ENCODE peak calls at places on chromosomes 2 and 18, in nine cellular contexts. T is PC-3, O is mucosa of descending colon, D is tibial nerve, S is transverse colon, Y is thoracic aorta, R is RWPE2, I is lung, F is neural progenitor cell. E is an unnamed sample.
A peak's percentile ranks its signal among the peaks of the same experiment; 100 is the strongest.

GRCh38 chr2:55031505-55031904 is 18.7 kb downstream of the RTN4 start:
- DNase-seq in T (no peak), O (no peak), D (no peak), S (no peak), Y (no peak), R (no peak), I (no peak), F (no peak), E (no peak)

GRCh38 chr2:75512455-75513212 is 48.1 kb downstream of the EVA1A start:
- DNase-seq in T (no peak), O (no peak), D (no peak), S (no peak), Y (no peak), R (no peak), I (no peak), F (no peak), E (no peak)

GRCh38 chr2:1716441-1716840 is 27.9 kb downstream of the PXDN start:
- DNase-seq in T (no peak), O (no peak), D (no peak), S (no peak), Y (no peak), R (no peak), I (no peak), F (no peak), E (no peak)

GRCh38 chr2:121530210-121530562 is 494 bp upstream of the RNU4ATAC start:
- DNase-seq in T (peak; percentile 67), O (no peak), D (no peak), S (peak; percentile 75), Y (peak; percentile 22), R (peak; percentile 84), I (peak; percentile 74), F (peak; percentile 78), E (no peak)

GRCh38 chr2:234555161-234555560 is 58.3 kb upstream of the ARL4C start:
- DNase-seq in T (no peak), O (no peak), D (no peak), S (no peak), Y (no peak), R (no peak), I (no peak), F (no peak), E (no peak)

GRCh38 chr2:39996653-39997080 is 217.6 kb upstream of the THUMPD2 start:
- DNase-seq in T (peak; percentile 85), O (no peak), D (no peak), S (no peak), Y (no peak), R (no peak), I (no peak), F (no peak), E (no peak)

GRCh38 chr2:120389036-120389391 is 43.1 kb downstream of the INHBB start:
- DNase-seq in T (no peak), O (no peak), D (no peak), S (peak; percentile 2), Y (no peak), R (peak; percentile 48), I (no peak), F (no peak), E (no peak)

GRCh38 chr2:240630771-240631560 is 5.7 kb downstream of the GPR35 start:
- DNase-seq in T (no peak), O (no peak), D (no peak), S (no peak), Y (no peak), R (no peak), I (no peak), F (no peak), E (no peak)

GRCh38 chr18:75324686-75325257 is 102.7 kb downstream of the SMIM21 start:
- DNase-seq in T (no peak), O (no peak), D (no peak), S (no peak), Y (no peak), R (no peak), I (no peak), F (no peak), E (no peak)

GRCh38 chr2:134452042-134452733 is 198.3 kb downstream of the MGAT5 start:
- DNase-seq in T (no peak), O (no peak), D (no peak), S (no peak), Y (no peak), R (no peak), I (no peak), F (no peak), E (no peak)

GRCh38 chr2:232235716-232236115 is 142.8 kb upstream of the ALPP start:
- DNase-seq in T (no peak), O (peak; percentile 18), D (no peak), S (no peak), Y (no peak), R (no peak), I (no peak), F (peak; percentile 70), E (peak; percentile 32)

GRCh38 chr2:166417669-166418068 is 41.9 kb upstream of the SCN9A start:
- DNase-seq in T (peak; percentile 72), O (peak; percentile 7), D (no peak), S (no peak), Y (no peak), R (no peak), I (no peak), F (peak; percentile 21), E (no peak)

DNA sequence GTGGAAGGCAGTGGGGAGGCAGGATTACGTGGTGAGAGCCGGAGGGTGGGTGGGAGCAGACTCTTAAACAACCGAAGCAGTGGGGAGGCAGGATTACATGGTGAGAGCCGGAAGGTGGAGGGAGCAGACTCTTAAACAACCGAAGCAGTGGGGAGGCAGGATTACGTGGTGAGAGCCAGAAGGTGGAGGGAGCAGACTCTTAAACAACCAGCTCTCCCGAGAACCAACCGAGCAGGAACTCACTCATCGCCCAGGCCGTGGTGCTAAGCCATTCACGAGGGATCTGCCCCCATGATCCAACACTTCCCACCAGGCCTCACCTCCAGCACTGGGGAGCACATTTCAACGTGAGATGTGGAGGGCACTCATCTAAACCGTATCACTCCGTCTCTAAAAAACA is 87.7 kb downstream of the RTP5 start:
- DNase-seq in T (no peak), O (no peak), D (no peak), S (no peak), Y (no peak), R (no peak), I (no peak), F (no peak), E (no peak)
- H3K4me3 ChIP-seq in T (no peak overlapping the region), O (no peak overlapping the region), D (no peak overlapping the region), S (no peak overlapping the region), Y (no peak overlapping the region), R (no peak overlapping the region), I (no peak overlapping the region), F (no peak overlapping the region), E (no peak overlapping the region)

GRCh38 chr2:207711750-207712487 is 479 bp downstream of the CCNYL1 start:
- DNase-seq in T (peak; percentile 52), O (peak; percentile 66), D (no peak), S (peak; percentile 70), Y (peak; percentile 3), R (no peak), I (peak; percentile 43), F (no peak), E (peak; percentile 69)

GRCh38 chr2:207706936-207707860 is 4.2 kb upstream of the CCNYL1 start:
- DNase-seq in T (no peak), O (no peak), D (no peak), S (no peak), Y (no peak), R (no peak), I (no peak), F (no peak), E (no peak)

GRCh38 chr2:207716061-207716460 is 4.6 kb downstream of the CCNYL1 start:
- DNase-seq in T (no peak), O (no peak), D (no peak), S (no peak), Y (no peak), R (no peak), I (no peak), F (no peak), E (no peak)

DNA sequence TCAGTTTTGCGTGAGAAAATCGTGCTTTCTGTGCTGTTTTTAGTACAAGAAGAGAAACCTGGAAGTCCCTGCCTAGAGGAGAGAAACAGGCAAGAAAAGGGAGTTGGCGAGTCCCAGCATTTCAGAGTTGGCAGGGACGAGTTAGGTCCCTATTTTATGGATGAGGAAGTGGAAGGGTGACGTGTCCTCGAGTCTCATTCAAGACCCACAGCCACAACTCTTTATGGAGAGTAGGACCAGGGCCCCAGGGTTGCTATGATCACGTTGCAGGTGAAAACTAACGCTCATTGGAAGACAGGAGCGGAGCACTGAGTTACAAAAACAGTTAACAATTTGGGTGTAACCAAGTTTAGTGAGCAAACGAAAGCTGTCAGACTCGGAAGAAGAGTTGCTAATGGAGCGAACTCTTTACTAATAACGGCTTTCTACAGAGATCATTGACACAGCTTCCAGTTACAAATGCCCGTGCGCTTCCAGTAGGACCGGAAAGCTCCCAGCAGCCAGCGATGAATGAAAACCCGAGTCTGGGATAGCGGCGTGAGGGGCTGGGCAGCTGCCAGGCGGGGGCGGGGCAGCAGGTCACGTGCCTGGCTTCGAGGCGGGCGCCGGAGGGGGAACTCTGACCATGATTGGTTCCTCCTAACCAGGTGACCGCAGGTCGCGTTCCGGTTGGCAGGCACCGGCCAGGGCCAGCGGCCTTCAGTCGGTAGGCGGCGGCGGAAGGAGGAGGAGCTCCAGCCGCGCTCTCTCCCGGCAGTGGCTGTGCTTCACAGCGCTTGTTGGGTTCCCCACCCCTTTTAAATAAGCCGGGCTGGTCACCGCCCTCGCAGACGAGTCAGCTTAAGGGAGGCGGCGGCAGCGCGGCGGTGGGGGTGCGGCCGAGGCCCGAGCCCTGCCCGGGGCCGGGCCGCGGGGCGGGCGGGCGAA is at the start of gene CCNYL1:
- DNase-seq in T (peak; percentile 99), O (peak; percentile 98), D (peak; percentile 96), S (peak; percentile 99), Y (peak; percentile 90), R (peak; percentile 99), I (peak; percentile 98), F (peak; percentile 100), E (peak; percentile 98)
- TF ChIP-seq CTCF in T (no peak), O (no peak), D (peak; percentile 79), S (peak; percentile 22), Y (peak; percentile 22), R (no peak), I (no peak), F (no peak), E (no peak)

GRCh38 chr2:160291382-160291781 is 91.3 kb upstream of the ITGB6 start:
- DNase-seq in T (no peak), O (no peak), D (no peak), S (no peak), Y (no peak), R (no peak), I (no peak), F (no peak), E (no peak)
- H3K4me1 ChIP-seq in T (peaks cover 24% of the 10 kb centered on the region), O (no peaks in the 10 kb centered on the region), D (peaks cover 20% of the 10 kb centered on the region), S (no peaks in the 10 kb centered on the region), Y (peaks cover 80% of the 10 kb centered on the region), R (peaks cover 28% of the 10 kb centered on the region), I (peaks cover 7% of the 10 kb centered on the region), F (no peaks in the 10 kb centered on the region), E (peaks cover 5% of the 10 kb centered on the region)

DNA sequence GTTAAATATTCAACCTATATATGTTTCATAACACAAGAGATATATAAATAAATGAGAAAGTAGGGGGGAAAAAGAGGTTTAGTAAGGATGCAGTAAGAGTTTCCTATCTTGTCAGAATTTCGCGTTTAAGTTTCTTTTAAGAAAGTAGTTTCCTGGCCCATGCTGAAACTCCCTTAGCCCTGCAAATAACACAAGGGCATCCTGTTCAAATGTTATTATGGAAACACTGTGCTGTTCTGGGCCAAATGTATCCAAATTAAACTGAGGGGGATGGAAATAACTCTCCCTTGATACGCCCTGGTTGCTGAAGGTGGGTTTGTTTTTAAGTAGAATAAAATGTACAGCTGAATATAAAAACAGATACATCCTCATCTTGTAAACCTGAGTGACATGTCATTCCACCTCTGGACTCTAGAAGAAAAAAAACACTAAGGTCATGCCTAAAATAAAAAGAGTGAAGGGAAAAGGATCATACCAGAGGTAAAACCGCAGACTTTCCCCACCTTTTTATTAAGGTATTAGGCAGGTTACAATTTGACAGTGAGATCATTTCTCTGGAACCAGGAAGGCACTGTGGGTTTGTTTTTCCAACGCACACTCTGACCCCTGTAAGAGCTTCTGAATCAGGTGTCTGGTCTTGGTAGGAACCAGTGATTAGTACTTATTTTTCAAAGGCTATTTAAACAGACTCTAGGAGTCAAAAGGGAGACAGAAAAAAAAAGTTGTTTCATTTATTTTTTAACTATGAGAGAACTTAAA is 16.7 kb downstream of the BCL2 start:
- DNase-seq in T (no peak), O (no peak), D (no peak), S (no peak), Y (no peak), R (no peak), I (no peak), F (no peak), E (no peak)
- H3K4me3 ChIP-seq in T (no peak overlapping the region), O (no peak overlapping the region), D (no peak overlapping the region), S (no peak overlapping the region), Y (peak overlapping the region; percentile 1), R (no peak overlapping the region), I (no peak overlapping the region), F (no peak overlapping the region), E (no peak overlapping the region)